ENCODE peak calls at places on chromosomes 2 and 18, in four cellular contexts. R, W, L and I are unnamed samples. For H3K9me3 and H3K4me1, the result is how much of the 10 kb centered on the place peaks cover.

GRCh38 chr2:132417430-132418035 is 928 bp downstream of the GPR39 start:
- DNase-seq in R (no peak), W (peak), L (no peak), I (no peak)

GRCh38 chr2:54895735-54896134 is 154.5 kb downstream of the RTN4 start:
- DNase-seq in R (no peak), W (no peak), L (no peak), I (no peak)

GRCh38 chr2:55156326-55156725 is 75.8 kb downstream of the CLHC1 start:
- DNase-seq in R (no peak), W (no peak), L (no peak), I (no peak)

GRCh38 chr18:62399781-62400308 is 74.7 kb downstream of the TNFRSF11A start:
- DNase-seq in R (no peak), W (no peak), L (no peak), I (no peak)

GRCh38 chr2:189379731-189380261 is 61.5 kb upstream of the WDR75 start:
- DNase-seq in R (no peak), W (no peak), L (no peak), I (no peak)

GRCh38 chr2:67571785-67572718 is 174.9 kb downstream of the ETAA1 start:
- DNase-seq in R (no peak), W (no peak), L (no peak), I (no peak)

GRCh38 chr2:1675633-1676032 is 68.7 kb downstream of the PXDN start:
- DNase-seq in R (peak), W (no peak), L (no peak), I (no peak)

GRCh38 chr2:120556908-120557307 is 178.8 kb upstream of the GLI2 start:
- DNase-seq in R (no peak), W (no peak), L (no peak), I (peak)

GRCh38 chr18:35095983-35096676 is 54.9 kb downstream of the MAPRE2 start:
- DNase-seq in R (no peak), W (no peak), L (no peak), I (no peak)

GRCh38 chr2:197008229-197008628 is 81.7 kb upstream of the PGAP1 start:
- DNase-seq in R (no peak), W (no peak), L (no peak), I (no peak)

GRCh38 chr2:99399063-99399462 is 61.9 kb downstream of the EIF5B start:
- DNase-seq in R (peak), W (no peak), L (no peak), I (no peak)

GRCh38 chr2:233331536-233331935 is 22.8 kb upstream of the DGKD start:
- DNase-seq in R (peak), W (peak), L (peak), I (peak)

GRCh38 chr2:187233811-187234210 is 214.2 kb downstream of the CALCRL start:
- DNase-seq in R (no peak), W (no peak), L (no peak), I (no peak)

GRCh38 chr2:147996828-147997227 is 23.7 kb downstream of the ORC4 start:
- DNase-seq in R (no peak), W (no peak), L (no peak), I (no peak)

GRCh38 chr2:239583171-239583878 is 182.5 kb upstream of the HDAC4 start:
- DNase-seq in R (no peak), W (peak), L (no peak), I (peak)

GRCh38 chr2:219552382-219553167 is 8.7 kb downstream of the TMEM198 start:
- DNase-seq in R (peak), W (peak), L (peak), I (peak)

GRCh38 chr2:27715318-27716165 is 51.9 kb downstream of the SLC4A1AP start:
- DNase-seq in R (peak), W (no peak), L (no peak), I (peak)

GRCh38 chr2:180190851-180191250 is 183.8 kb upstream of the CWC22 start:
- DNase-seq in R (no peak), W (no peak), L (no peak), I (no peak)

DNA sequence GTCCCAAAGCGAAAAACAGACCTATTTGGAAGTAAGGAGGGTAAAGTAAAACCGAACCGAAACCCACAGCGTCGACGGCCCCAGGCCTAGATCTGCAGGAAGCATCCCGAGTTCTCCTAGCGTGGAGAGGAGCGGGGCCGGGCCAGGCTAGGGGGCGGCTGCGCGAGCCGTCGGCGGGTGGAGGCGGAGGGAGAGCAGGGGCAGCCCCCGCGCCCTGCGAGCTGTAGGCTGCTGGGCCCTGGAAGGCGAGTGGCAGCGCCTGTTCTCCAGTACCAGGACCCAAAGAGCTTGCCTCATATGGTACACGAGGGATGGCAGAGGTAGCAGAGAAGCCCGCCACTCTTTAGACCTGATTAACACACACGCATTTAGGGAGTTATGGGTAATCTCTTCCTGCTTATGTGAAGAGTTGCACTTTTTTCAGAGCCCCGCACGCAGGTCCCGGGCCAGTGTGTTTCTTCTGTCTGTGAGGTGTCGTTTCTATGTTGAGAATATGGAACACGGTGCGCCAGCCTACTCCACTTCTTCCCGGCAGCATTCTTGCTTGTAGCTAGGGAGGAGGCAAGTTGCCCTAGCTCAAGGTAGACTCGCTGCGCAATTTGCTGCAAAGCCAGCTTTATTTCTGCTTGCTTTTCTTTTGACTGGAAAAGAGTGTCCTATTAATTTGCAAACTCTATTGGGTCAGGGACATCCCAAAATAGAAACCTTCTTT is 71.1 kb downstream of the ARHGEF33 start:
- DNase-seq in R (no peak), W (no peak), L (no peak), I (no peak)
- H3K4me3 ChIP-seq in R (peak), W (no peak), L (peak), I (peak)

GRCh38 chr18:77967791-77968190 is 718.1 kb downstream of the GALR1 start:
- DNase-seq in R (no peak), W (no peak), L (no peak), I (no peak)
- H3K9me3 ChIP-seq in R (under half), W (under half), L (under half), I (under half)

DNA sequence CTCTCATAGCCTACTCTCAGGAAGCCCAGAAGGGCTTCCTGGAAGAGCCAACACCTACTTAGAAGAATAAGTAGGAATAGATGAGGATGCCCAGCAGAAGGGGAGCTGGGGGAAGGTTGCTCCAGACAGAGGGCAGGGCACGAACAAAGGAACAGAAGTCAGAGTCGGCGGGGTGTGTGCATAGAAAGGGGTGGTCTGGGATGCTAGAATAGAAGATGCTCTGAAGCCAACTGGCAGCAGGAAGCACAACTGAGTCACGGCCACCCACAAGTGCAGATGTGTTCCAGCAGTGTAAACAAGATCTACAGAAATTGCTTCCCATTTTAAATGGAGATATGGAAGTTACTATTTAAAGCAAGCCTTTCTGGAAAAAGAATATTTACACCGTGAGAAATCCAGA is 131.0 kb downstream of the ZNF532 start:
- DNase-seq in R (no peak), W (no peak), L (no peak), I (no peak)
- H3K4me1 ChIP-seq in R (under half), W (under half), L (under half), I (under half)

DNA sequence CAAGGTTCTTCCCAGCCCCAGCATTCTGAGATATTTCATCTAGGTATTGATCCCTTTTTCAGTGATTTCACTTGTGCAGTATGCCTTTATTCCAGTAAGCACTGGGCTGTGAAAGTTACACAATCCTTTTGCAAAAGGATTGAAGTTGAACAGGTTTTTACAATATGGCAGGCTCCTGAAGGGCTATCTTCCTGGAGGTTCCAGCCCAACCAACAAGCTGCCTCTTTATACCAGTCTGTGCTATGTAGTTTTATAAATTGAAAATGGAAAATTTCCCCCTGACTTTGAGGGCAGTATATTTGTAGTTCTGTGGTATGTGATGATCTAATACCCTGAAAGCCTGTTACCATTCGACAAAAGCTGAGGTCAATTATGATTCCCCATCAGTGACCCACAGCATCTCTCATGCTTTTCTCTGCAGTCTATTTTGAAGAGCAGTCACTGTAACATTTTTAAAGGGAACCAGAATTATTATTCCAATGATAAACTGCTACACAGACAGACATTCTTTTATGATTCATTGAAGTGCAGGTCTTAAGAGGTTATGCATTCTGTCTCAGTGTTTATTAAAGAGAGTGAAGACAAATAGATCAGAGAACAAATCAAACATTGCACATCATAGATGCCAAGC is 35.2 kb upstream of the STPG4 start:
- DNase-seq in R (no peak), W (no peak), L (no peak), I (no peak)
- H3K4me3 ChIP-seq in R (no peak), W (no peak), L (no peak), I (no peak)

DNA sequence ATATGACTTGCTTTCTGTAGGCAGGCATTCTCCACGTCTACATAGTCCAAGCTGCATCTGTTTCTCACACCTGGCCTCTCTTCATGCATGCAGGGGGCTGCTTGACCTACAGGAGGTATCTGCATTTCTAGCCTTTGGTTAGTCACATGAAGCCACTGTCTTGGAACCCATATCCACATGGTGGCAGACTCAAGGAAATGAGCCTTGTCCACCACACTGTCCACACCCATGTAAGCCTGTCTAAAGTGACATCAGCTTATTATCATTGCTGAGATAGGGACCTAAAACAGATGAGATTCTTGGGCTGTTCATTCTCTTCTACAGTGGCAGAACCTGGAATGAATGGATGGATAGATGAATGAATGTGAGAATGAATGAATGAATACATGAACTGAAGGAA is 160.4 kb downstream of the DOCK10 start:
- DNase-seq in R (no peak), W (no peak), L (no peak), I (no peak)
- H3K9me3 ChIP-seq in R (under half), W (under half), L (under half), I (under half)

DNA sequence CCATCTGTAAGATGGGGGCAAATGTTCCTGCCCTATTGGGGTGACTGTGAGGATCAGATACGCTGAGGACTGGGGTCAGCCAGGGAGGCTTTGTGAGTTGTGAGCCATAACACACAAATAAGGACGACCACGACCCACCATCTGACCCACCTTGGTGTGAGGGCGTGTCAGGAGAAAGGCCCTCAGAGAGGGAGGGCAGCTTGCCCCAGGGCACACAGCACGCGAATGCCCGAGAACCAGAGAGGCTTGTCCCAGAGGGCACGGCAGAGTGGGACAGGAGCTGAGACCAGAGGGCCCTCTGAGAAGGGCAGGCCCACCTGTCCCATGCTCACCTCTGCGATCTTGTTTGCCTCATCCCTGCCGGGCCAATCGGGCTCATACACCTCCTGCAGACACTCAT is 36.7 kb downstream of the BIN1 start:
- DNase-seq in R (no peak), W (no peak), L (no peak), I (no peak)
- H3K4me1 ChIP-seq in R (under half), W (under half), L (under half), I (under half)

GRCh38 chr2:231460073-231460861 is 4.0 kb downstream of the NCL start:
- DNase-seq in R (no peak), W (no peak), L (no peak), I (no peak)

GRCh38 chr2:231462729-231463465 is 1.4 kb downstream of the NCL start:
- DNase-seq in R (no peak), W (no peak), L (no peak), I (no peak)

GRCh38 chr2:231458368-231458767 is 5.9 kb downstream of the NCL start:
- DNase-seq in R (no peak), W (no peak), L (no peak), I (no peak)

GRCh38 chr2:231463698-231464575 is at the start of gene NCL:
- DNase-seq in R (peak), W (peak), L (peak), I (peak)

DNA sequence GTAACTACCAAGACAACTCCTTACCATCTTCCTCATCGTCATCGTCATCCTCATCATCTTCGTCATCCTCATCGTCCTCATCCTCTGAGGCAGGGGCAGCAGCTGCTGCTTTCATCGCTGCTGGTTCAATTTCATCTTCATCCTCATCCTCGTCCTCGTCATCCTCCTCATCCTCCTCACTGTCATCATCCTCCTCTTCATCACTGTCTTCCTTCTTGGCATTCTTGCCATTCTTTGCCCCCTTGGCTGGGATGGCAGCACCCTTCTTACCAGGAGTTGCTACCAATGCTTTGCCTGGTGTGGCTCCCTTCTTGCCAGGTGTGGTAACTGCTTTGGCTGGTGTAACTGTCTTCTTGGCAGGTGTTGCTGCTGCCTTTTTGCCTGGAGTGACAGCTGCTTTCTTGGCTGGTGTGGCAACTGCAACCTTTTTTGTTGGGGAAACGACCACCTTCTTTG is 2.7 kb downstream of the NCL start:
- DNase-seq in R (no peak), W (no peak), L (no peak), I (no peak)
- H3K4me3 ChIP-seq in R (no peak), W (no peak), L (no peak), I (no peak)

DNA sequence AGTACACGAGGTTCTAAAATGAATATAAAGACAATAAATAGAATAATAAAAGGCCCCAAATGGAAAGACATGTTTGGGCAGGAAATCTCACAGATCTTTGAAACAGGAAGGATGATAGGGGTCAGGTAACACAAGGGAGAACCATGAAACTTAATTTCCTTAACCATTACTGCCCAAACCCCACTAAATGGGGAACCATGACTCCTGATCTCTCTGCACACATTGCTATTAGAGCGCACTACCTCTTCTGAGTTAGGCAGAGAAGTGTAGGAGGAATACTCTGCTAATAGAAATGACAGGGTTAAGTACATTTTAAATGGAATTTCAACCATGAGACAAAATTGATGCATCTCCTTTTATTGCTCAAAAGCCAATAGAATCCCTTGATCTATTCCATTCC is 213.7 kb upstream of the SETBP1 start:
- DNase-seq in R (no peak), W (no peak), L (no peak), I (no peak)
- H3K9me3 ChIP-seq in R (under half), W (under half), L (under half), I (under half)

GRCh38 chr18:22844184-22844583 is 88.9 kb upstream of the RBBP8 start:
- DNase-seq in R (no peak), W (no peak), L (no peak), I (no peak)
- H3K4me1 ChIP-seq in R (under half), W (under half), L (under half), I (under half)

GRCh38 chr2:105039559-105039958 is 1.7 kb downstream of the MRPS9 start:
- DNase-seq in R (no peak), W (no peak), L (no peak), I (no peak)
- H3K4me3 ChIP-seq in R (no peak), W (no peak), L (no peak), I (no peak)